ENCODE peak calls at places on chromosomes 5 and 9, in ten cellular contexts. S is GM20000; F is KBM-7; B is activated CD4-positive, alpha-beta T cell treated with anti-CD3 and anti-CD28 coated beads for 4 hours; H is Calu3; G is central memory CD4-positive, alpha-beta T cell; C is tibial nerve; P is stimulated activated CD8-positive, alpha-beta memory T cell treated with anti-CD3 and anti-CD28 coated beads, Interleukin-15, amount 100 ng/mL, for 24 hours; D is germinal center; K is activated T-cell treated with anti-CD3 and anti-CD28 coated beads, Interleukin-2, amount 50 U/mL, for 72 hours. V is an unnamed sample.

GRCh38 chr9:136564379-136564988 is 18.6 kb upstream of the NOTCH1 start:
- DNase-seq in S (peak; percentile 87), F (no peak), B (no peak), H (no peak), G (no peak), C (peak; percentile 73), P (no peak), D (no peak), K (no peak), V (peak; percentile 88)

GRCh38 chr5:171599396-171599795 is 179.9 kb downstream of the FGF18 start:
- DNase-seq in S (no peak), F (no peak), B (no peak), H (no peak), G (no peak), C (no peak), P (no peak), D (no peak), K (no peak), V (no peak)

GRCh38 chr5:115348175-115348574 is 51.7 kb upstream of the CCDC112 start:
- DNase-seq in S (no peak), F (no peak), B (no peak), H (no peak), G (no peak), C (no peak), P (no peak), D (no peak), K (no peak), V (no peak)

GRCh38 chr5:112914584-112914983 is 7.4 kb downstream of the REEP5 start:
- DNase-seq in S (no peak), F (no peak), B (no peak), H (no peak), G (no peak), C (no peak), P (no peak), D (no peak), K (no peak), V (no peak)

GRCh38 chr5:62742214-62742613 is 163.6 kb downstream of the LRRC70 start:
- DNase-seq in S (no peak), F (no peak), B (no peak), H (no peak), G (no peak), C (no peak), P (no peak), D (no peak), K (no peak), V (no peak)

GRCh38 chr5:10734050-10734709 is 26.9 kb downstream of the DAP start:
- DNase-seq in S (no peak), F (no peak), B (no peak), H (no peak), G (no peak), C (no peak), P (no peak), D (no peak), K (no peak), V (no peak)

GRCh38 chr9:113519401-113520108 is 56.0 kb downstream of the RGS3 start:
- DNase-seq in S (no peak), F (no peak), B (no peak), H (peak; percentile 52), G (no peak), C (no peak), P (no peak), D (no peak), K (no peak), V (no peak)

GRCh38 chr5:109748545-109748944 is 58.8 kb downstream of the MAN2A1 start:
- DNase-seq in S (no peak), F (no peak), B (no peak), H (no peak), G (no peak), C (no peak), P (no peak), D (no peak), K (no peak), V (no peak)

GRCh38 chr5:117982691-117983090 is 1005.7 kb downstream of the DTWD2 start:
- DNase-seq in S (no peak), F (no peak), B (no peak), H (no peak), G (no peak), C (no peak), P (no peak), D (no peak), K (no peak), V (no peak)

GRCh38 chr9:127892831-127893230 is 6.6 kb downstream of the ST6GALNAC6 start:
- DNase-seq in S (no peak), F (no peak), B (no peak), H (no peak), G (no peak), C (no peak), P (no peak), D (no peak), K (no peak), V (no peak)

GRCh38 chr5:53616939-53617549 is 56.6 kb downstream of the NDUFS4 start:
- DNase-seq in S (no peak), F (peak; percentile 40), B (no peak), H (no peak), G (no peak), C (no peak), P (no peak), D (no peak), K (no peak), V (no peak)

GRCh38 chr5:172005708-172006377 is 595 bp downstream of the FBXW11 start:
- DNase-seq in S (no peak), F (peak; percentile 34), B (peak; percentile 24), H (peak; percentile 44), G (peak; percentile 10), C (peak; percentile 22), P (peak; percentile 2), D (peak; percentile 30), K (peak; percentile 33), V (peak; percentile 21)

GRCh38 chr9:79390077-79390673 is 181.6 kb upstream of the TLE4 start:
- DNase-seq in S (no peak), F (no peak), B (no peak), H (no peak), G (no peak), C (no peak), P (no peak), D (no peak), K (no peak), V (no peak)

GRCh38 chr5:71988808-71989207 is 118.5 kb upstream of the MAP1B start:
- DNase-seq in S (no peak), F (no peak), B (no peak), H (no peak), G (no peak), C (no peak), P (no peak), D (no peak), K (no peak), V (no peak)